ENCODE peak calls at places on chromosomes 11 and 22, in seven cellular contexts. J, G, A, I, E, M and C are unnamed samples.

GRCh38 chr11:124167852-124168251 is 15.3 kb upstream of the OR10D3 start:
- DNase-seq in J (no peak), G (no peak), A (no peak), I (no peak), E (no peak), M (no peak), C (no peak)

GRCh38 chr11:57205046-57205671 is 23.4 kb downstream of the LRRC55 start:
- DNase-seq in J (no peak), G (peak), A (peak), I (no peak), E (peak), M (peak), C (no peak)

GRCh38 chr11:131663403-131664200 is 293.2 kb downstream of the NTM start:
- DNase-seq in J (no peak), G (no peak), A (no peak), I (no peak), E (no peak), M (no peak), C (no peak)

GRCh38 chr22:46776486-46776826 is 14.0 kb downstream of the TBC1D22A start:
- DNase-seq in J (no peak), G (no peak), A (no peak), I (no peak), E (no peak), M (no peak), C (no peak)

GRCh38 chr22:43811777-43812148 is 342 bp downstream of the EFCAB6 start:
- DNase-seq in J (no peak), G (no peak), A (peak), I (peak), E (peak), M (peak), C (no peak)

GRCh38 chr11:134514354-134514951 is 102.4 kb upstream of the B3GAT1 start:
- DNase-seq in J (no peak), G (no peak), A (no peak), I (no peak), E (no peak), M (no peak), C (no peak)

GRCh38 chr11:126914166-126914565 is 86.4 kb downstream of the KIRREL3 start:
- DNase-seq in J (no peak), G (no peak), A (peak), I (peak), E (no peak), M (peak), C (no peak)

GRCh38 chr11:66344550-66345315 is at the start of gene BRMS1:
- DNase-seq in J (peak), G (peak), A (peak), I (peak), E (peak), M (peak), C (peak)

GRCh38 chr22:33867118-33867863 is 53.0 kb downstream of the LARGE1 start:
- DNase-seq in J (no peak), G (no peak), A (peak), I (peak), E (no peak), M (no peak), C (no peak)

GRCh38 chr11:96272542-96273306 is 70.3 kb downstream of the MAML2 start:
- DNase-seq in J (no peak), G (no peak), A (peak), I (peak), E (peak), M (peak), C (no peak)

GRCh38 chr11:8683115-8683807 is 669 bp downstream of the RPL27A start:
- DNase-seq in J (no peak), G (no peak), A (no peak), I (no peak), E (peak), M (peak), C (no peak)

GRCh38 chr11:125079878-125080530 is 16.9 kb downstream of the SLC37A2 start:
- DNase-seq in J (no peak), G (no peak), A (no peak), I (no peak), E (no peak), M (no peak), C (no peak)

GRCh38 chr11:35006389-35007128 is 90.1 kb downstream of the PDHX start:
- DNase-seq in J (no peak), G (no peak), A (peak), I (no peak), E (no peak), M (peak), C (no peak)

GRCh38 chr11:6249822-6250555 is 9.6 kb upstream of the CCKBR start:
- DNase-seq in J (no peak), G (no peak), A (peak), I (peak), E (peak), M (peak), C (no peak)

DNA sequence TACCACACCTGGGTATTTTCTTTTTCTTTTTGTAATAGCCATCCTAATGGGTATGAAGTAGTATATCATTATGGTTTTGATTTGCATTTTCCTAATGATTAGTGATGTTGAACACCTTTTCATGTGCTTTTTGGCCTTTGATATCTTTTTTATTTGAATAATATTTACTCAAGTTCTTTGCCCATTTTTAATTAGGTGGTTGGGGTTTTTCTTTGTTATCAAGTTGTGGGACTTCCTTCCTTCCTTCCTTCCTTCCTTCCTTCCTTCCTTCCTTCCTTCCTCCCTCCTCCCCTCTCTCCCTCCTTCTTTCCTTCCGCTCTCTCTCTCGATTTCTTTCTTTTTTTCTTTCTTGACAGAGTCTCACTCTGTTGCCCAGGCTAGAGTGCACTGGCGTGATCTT is 75.0 kb upstream of the PDGFD start:
- DNase-seq in J (no peak), G (no peak), A (no peak), I (no peak), E (no peak), M (no peak), C (no peak)
- H3K4ac ChIP-seq in J (no peak), G (no peak), A (no peak), I (no peak), E (no peak), M (no peak), C (no peak)

DNA sequence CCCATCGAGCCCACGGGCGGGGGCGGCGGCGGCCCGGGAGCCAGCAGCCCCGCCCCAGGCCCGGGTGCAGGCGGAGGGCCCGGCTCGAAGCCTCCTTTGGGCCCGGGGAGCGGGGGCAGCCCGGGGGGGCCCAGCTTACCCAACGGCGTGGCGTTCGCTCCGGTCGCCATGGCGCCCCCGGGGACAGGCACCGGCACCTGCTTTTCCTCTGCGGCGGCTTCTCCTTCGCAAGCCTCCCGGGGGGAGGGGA is 194 bp downstream of the SF1 start:
- DNase-seq in J (no peak), G (no peak), A (no peak), I (no peak), E (no peak), M (no peak), C (no peak)
- H3K4ac ChIP-seq in J (peak), G (no peak), A (peak), I (peak), E (peak), M (peak), C (peak)

GRCh38 chr11:36035999-36036398 is 92.1 kb downstream of the LDLRAD3 start:
- DNase-seq in J (no peak), G (no peak), A (no peak), I (no peak), E (no peak), M (no peak), C (no peak)

GRCh38 chr11:36035454-36035853 is 91.6 kb downstream of the LDLRAD3 start:
- DNase-seq in J (no peak), G (no peak), A (no peak), I (no peak), E (no peak), M (no peak), C (no peak)

GRCh38 chr11:36033936-36034335 is 90.1 kb downstream of the LDLRAD3 start:
- DNase-seq in J (no peak), G (no peak), A (no peak), I (no peak), E (no peak), M (no peak), C (no peak)

GRCh38 chr11:36033082-36033751 is 89.4 kb downstream of the LDLRAD3 start:
- DNase-seq in J (no peak), G (peak), A (peak), I (peak), E (peak), M (peak), C (peak)

GRCh38 chr11:36034572-36035331 is 90.9 kb downstream of the LDLRAD3 start:
- DNase-seq in J (no peak), G (no peak), A (peak), I (peak), E (no peak), M (peak), C (no peak)
- H3K4ac ChIP-seq in J (no peak), G (no peak), A (peak), I (no peak), E (no peak), M (peak), C (no peak)

GRCh38 chr11:2519517-2519878 is 74.7 kb downstream of the KCNQ1 start:
- DNase-seq in J (no peak), G (no peak), A (no peak), I (no peak), E (no peak), M (no peak), C (no peak)

GRCh38 chr11:2517016-2517385 is 72.2 kb downstream of the KCNQ1 start:
- DNase-seq in J (no peak), G (peak), A (no peak), I (no peak), E (no peak), M (no peak), C (no peak)

GRCh38 chr11:2517386-2518064 is 72.7 kb downstream of the KCNQ1 start:
- DNase-seq in J (no peak), G (peak), A (no peak), I (no peak), E (no peak), M (no peak), C (no peak)

GRCh38 chr11:2518983-2519340 is 74.2 kb downstream of the KCNQ1 start:
- DNase-seq in J (no peak), G (peak), A (no peak), I (no peak), E (no peak), M (no peak), C (peak)

GRCh38 chr11:2518112-2518982 is 73.5 kb downstream of the KCNQ1 start:
- DNase-seq in J (no peak), G (peak), A (no peak), I (no peak), E (no peak), M (no peak), C (peak)
- H3K4ac ChIP-seq in J (no peak), G (no peak), A (no peak), I (no peak), E (no peak), M (no peak), C (no peak)

GRCh38 chr11:71566081-71566620 is 788 bp downstream of the KRTAP5-10 start:
- DNase-seq in J (no peak), G (no peak), A (no peak), I (no peak), E (no peak), M (no peak), C (no peak)
- H3K4ac ChIP-seq in J (no peak), G (no peak), A (no peak), I (no peak), E (no peak), M (no peak), C (no peak)

GRCh38 chr11:33185756-33186155 is 24.5 kb upstream of the CSTF3 start:
- DNase-seq in J (no peak), G (no peak), A (no peak), I (no peak), E (no peak), M (no peak), C (no peak)

GRCh38 chr11:33194455-33194854 is 33.2 kb upstream of the CSTF3 start:
- DNase-seq in J (no peak), G (no peak), A (no peak), I (no peak), E (no peak), M (no peak), C (no peak)

GRCh38 chr11:33195391-33196190 is 34.3 kb upstream of the CSTF3 start:
- DNase-seq in J (no peak), G (no peak), A (peak), I (peak), E (no peak), M (peak), C (no peak)

GRCh38 chr11:33187851-33188722 is 26.8 kb upstream of the CSTF3 start:
- DNase-seq in J (no peak), G (no peak), A (no peak), I (no peak), E (no peak), M (no peak), C (no peak)

GRCh38 chr11:33191456-33191855 is 30.2 kb upstream of the CSTF3 start:
- DNase-seq in J (no peak), G (no peak), A (peak), I (no peak), E (no peak), M (peak), C (no peak)
- H3K4ac ChIP-seq in J (no peak), G (no peak), A (peak), I (no peak), E (no peak), M (no peak), C (no peak)